ENCODE peak calls at places on chromosomes 5 and 9, in four cellular contexts. P is BJ, R is transverse colon, S is astrocyte of the spinal cord. T is an unnamed sample.

GRCh38 chr5:150172563-150172962 is 6.0 kb downstream of the CDX1 start:
- DNase-seq in P (no peak), S (no peak), R (no peak), T (no peak)

GRCh38 chr9:96061293-96061987 is 185.9 kb downstream of the ERCC6L2 start:
- DNase-seq in P (no peak), S (peak), R (no peak), T (no peak)

GRCh38 chr5:57889558-57889957 is 406.9 kb upstream of the ACTBL2 start:
- DNase-seq in R (peak), P (peak), S (peak), T (no peak)

GRCh38 chr5:60827201-60827600 is 16.9 kb downstream of the ELOVL7 start:
- DNase-seq in R (no peak), P (no peak), S (no peak), T (no peak)

GRCh38 chr9:96649620-96650323 is 5.3 kb downstream of the PRXL2C start:
- DNase-seq in S (no peak), P (no peak), R (no peak), T (no peak)

GRCh38 chr5:157366741-157367684 is 93.0 kb upstream of the NIPAL4 start:
- DNase-seq in P (peak), S (peak), R (no peak), T (no peak)

GRCh38 chr5:91162534-91163381 is 220.4 kb downstream of the ARRDC3 start:
- DNase-seq in P (no peak), R (peak), S (peak), T (peak)

GRCh38 chr5:180872419-180872818 is 11.3 kb upstream of the ZFP62 start:
- DNase-seq in R (no peak), S (no peak), P (no peak), T (no peak)

GRCh38 chr9:78187763-78188495 is 47.9 kb upstream of the CEP78 start:
- DNase-seq in R (no peak), S (peak), P (no peak), T (no peak)

GRCh38 chr9:19269582-19269981 is 39.1 kb downstream of the DENND4C start:
- DNase-seq in P (no peak), R (no peak), S (no peak), T (no peak)

GRCh38 chr9:111728617-111729366 is 65.9 kb downstream of the SHOC1 start:
- DNase-seq in S (peak), R (no peak), P (peak), T (no peak)

GRCh38 chr9:126112135-126112720 is 214.4 kb upstream of the MVB12B start:
- DNase-seq in S (no peak), R (peak), P (no peak), T (no peak)

GRCh38 chr5:14081791-14082190 is 61.4 kb upstream of the TRIO start:
- DNase-seq in R (no peak), P (no peak), S (no peak), T (no peak)

GRCh38 chr9:24502548-24502947 is 43.1 kb downstream of the IZUMO3 start:
- DNase-seq in R (no peak), S (no peak), P (no peak), T (no peak)

GRCh38 chr5:492314-492893 is 31.8 kb downstream of the SLC9A3 start:
- DNase-seq in R (no peak), S (no peak), P (no peak), T (no peak)

GRCh38 chr9:1173211-1173610 is 123.1 kb downstream of the DMRT2 start:
- DNase-seq in P (no peak), R (peak), S (peak), T (peak)

GRCh38 chr5:116237917-116238502 is 153.2 kb downstream of the COMMD10 start:
- DNase-seq in R (no peak), S (no peak), P (peak), T (no peak)

GRCh38 chr5:116242363-116242762 is 157.5 kb downstream of the COMMD10 start:
- DNase-seq in R (no peak), S (peak), P (no peak), T (no peak)
- H3K4me3 ChIP-seq in R (no peak), S (no peak), P (no peak), T (no peak)

GRCh38 chr9:136093331-136093986 is 1.6 kb downstream of the NACC2 start:
- DNase-seq in R (no peak), S (no peak), P (no peak), T (peak)
- H3K4me3 ChIP-seq in R (peak), S (peak), P (peak), T (peak)

GRCh38 chr5:35838370-35839042 is 18.2 kb upstream of the IL7R start:
- DNase-seq in S (no peak), P (no peak), R (no peak), T (no peak)

DNA sequence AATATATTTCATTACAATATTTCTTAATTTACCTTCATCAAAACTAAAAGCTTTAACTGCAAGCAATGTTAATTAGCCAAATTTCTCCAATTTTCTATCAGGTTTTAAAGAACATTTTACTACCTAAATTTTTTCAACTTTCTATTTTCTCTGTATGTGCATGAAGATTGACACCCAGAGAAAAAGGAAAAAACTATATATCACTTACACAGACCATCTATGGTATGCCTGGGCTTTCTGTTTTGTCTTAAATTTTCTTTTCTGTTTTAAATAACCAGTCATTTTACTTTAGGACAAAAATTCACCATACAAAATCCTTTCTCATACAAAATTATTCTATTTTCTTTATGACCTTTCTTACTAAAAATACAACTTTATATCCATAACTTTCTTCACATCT is 13.8 kb upstream of the IL7R start:
- DNase-seq in P (no peak), R (no peak), S (no peak), T (no peak)
- H3K4me3 ChIP-seq in P (no peak), R (no peak), S (no peak), T (no peak)

GRCh38 chr5:10565785-10566506 is 2.1 kb downstream of the ANKRD33B start:
- DNase-seq in S (no peak), P (no peak), R (no peak), T (no peak)
- H3K4me3 ChIP-seq in S (peak), P (peak), R (no peak), T (no peak)

GRCh38 chr9:36828574-36829141 is 205.4 kb downstream of the PAX5 start:
- DNase-seq in S (no peak), P (no peak), R (no peak), T (no peak)
- H3K4me3 ChIP-seq in S (no peak), P (no peak), R (no peak), T (no peak)

GRCh38 chr5:52789378-52789777 is 1.7 kb downstream of the ITGA1 start:
- DNase-seq in R (no peak), S (no peak), P (no peak), T (no peak)
- H3K4me3 ChIP-seq in R (peak), S (peak), P (peak), T (peak)

GRCh38 chr9:16866542-16866941 is 3.9 kb downstream of the BNC2 start:
- DNase-seq in P (no peak), S (peak), R (no peak), T (no peak)
- H3K4me3 ChIP-seq in P (no peak), S (no peak), R (no peak), T (no peak)

GRCh38 chr9:116095403-116095802 is 58.2 kb upstream of the PAPPA start:
- DNase-seq in R (no peak), S (no peak), P (no peak), T (no peak)

GRCh38 chr9:116094846-116095245 is 58.7 kb upstream of the PAPPA start:
- DNase-seq in P (no peak), S (no peak), R (no peak), T (no peak)

GRCh38 chr9:116096853-116097252 is 56.7 kb upstream of the PAPPA start:
- DNase-seq in P (no peak), S (no peak), R (no peak), T (no peak)

GRCh38 chr9:116098476-116098875 is 55.1 kb upstream of the PAPPA start:
- DNase-seq in R (no peak), P (no peak), S (no peak), T (no peak)

GRCh38 chr9:116096046-116096445 is 57.5 kb upstream of the PAPPA start:
- DNase-seq in P (no peak), S (no peak), R (no peak), T (no peak)
- H3K4me3 ChIP-seq in P (no peak), S (no peak), R (no peak), T (no peak)

GRCh38 chr9:84424945-84425344 is 84.4 kb upstream of the SLC28A3 start:
- DNase-seq in P (no peak), R (no peak), S (no peak), T (no peak)

DNA sequence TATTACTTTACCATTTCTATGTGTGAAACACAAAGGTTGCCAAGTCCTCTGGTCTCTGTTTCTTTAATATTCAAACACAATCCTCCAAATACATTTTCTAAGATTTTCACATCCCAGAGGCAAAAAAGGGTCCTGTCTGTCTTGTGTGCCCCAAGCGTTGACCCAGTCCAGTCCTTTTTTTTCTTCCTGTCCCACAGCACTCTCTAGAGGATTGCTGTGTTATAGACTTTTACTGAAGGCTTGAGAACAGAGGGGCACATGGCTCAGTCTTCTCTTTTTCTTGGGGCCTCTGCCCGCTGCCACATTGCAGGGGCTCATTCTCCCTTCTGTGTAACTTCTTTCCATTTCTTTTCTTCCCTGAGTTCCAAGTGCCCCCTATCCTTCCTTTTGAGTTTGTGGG is 78.6 kb upstream of the SLC28A3 start:
- DNase-seq in S (no peak), P (no peak), R (no peak), T (no peak)
- H3K4me3 ChIP-seq in S (no peak), P (no peak), R (no peak), T (no peak)

GRCh38 chr9:72526901-72527800 is 5.7 kb downstream of the TMC1 start:
- DNase-seq in P (peak), R (peak), S (peak), T (peak)

GRCh38 chr9:72529531-72529930 is 8.1 kb downstream of the TMC1 start:
- DNase-seq in S (no peak), R (no peak), P (no peak), T (no peak)

GRCh38 chr9:72533322-72533721 is 11.9 kb downstream of the TMC1 start:
- DNase-seq in P (no peak), R (no peak), S (peak), T (peak)

GRCh38 chr9:72524820-72525539 is 3.6 kb downstream of the TMC1 start:
- DNase-seq in S (peak), R (peak), P (peak), T (peak)

GRCh38 chr9:72527801-72528195 is 6.4 kb downstream of the TMC1 start:
- DNase-seq in P (no peak), S (no peak), R (no peak), T (no peak)
- H3K4me3 ChIP-seq in P (peak), S (no peak), R (no peak), T (peak)